ENCODE peak calls at places on chromosomes 2 and 18, in five cellular contexts. J, Y, I, D and O are unnamed samples.

GRCh38 chr2:191631754-191632153 is 46.2 kb upstream of the NABP1 start:
- DNase-seq in I (no peak), J (no peak), D (no peak), Y (peak), O (no peak)

GRCh38 chr2:226478121-226478809 is 321.4 kb downstream of the IRS1 start:
- DNase-seq in J (no peak), D (peak), I (peak), Y (peak), O (peak)

GRCh38 chr2:71551631-71551915 is 98.2 kb downstream of the DYSF start:
- DNase-seq in I (no peak), D (no peak), Y (no peak), J (no peak), O (no peak)

GRCh38 chr2:224584111-224584764 is 925 bp downstream of the CUL3 start:
- DNase-seq in D (peak), J (no peak), I (no peak), Y (peak), O (peak)

GRCh38 chr18:29191263-29191662 is 1014.3 kb upstream of the CDH2 start:
- DNase-seq in I (peak), J (no peak), D (no peak), Y (peak), O (no peak)

GRCh38 chr18:11104307-11104706 is 45.1 kb downstream of the PIEZO2 start:
- DNase-seq in I (no peak), J (no peak), D (no peak), Y (no peak), O (no peak)

GRCh38 chr18:31619291-31619690 is 27.6 kb downstream of the TTR start:
- DNase-seq in I (no peak), J (no peak), D (no peak), Y (no peak), O (no peak)

GRCh38 chr18:51151568-51152511 is 45.6 kb downstream of the MEX3C start:
- DNase-seq in J (no peak), I (peak), Y (no peak), D (peak), O (no peak)

GRCh38 chr18:11070593-11070992 is 78.8 kb downstream of the PIEZO2 start:
- DNase-seq in D (no peak), J (no peak), I (no peak), Y (no peak), O (no peak)

GRCh38 chr2:26491563-26492167 is 13.7 kb upstream of the OTOF start:
- DNase-seq in Y (no peak), I (no peak), D (no peak), J (no peak), O (no peak)

GRCh38 chr18:35581555-35582309 is at the start of gene GALNT1:
- DNase-seq in I (no peak), J (no peak), D (no peak), Y (peak), O (peak)

GRCh38 chr18:3213231-3214059 is 6.3 kb downstream of the MYOM1 start:
- DNase-seq in I (no peak), J (no peak), Y (no peak), D (no peak), O (no peak)

GRCh38 chr2:9179572-9180201 is 26.9 kb upstream of the ASAP2 start:
- DNase-seq in J (no peak), Y (peak), D (no peak), I (no peak), O (no peak)

GRCh38 chr2:4882421-4882820 is 809.8 kb upstream of the SOX11 start:
- DNase-seq in I (no peak), D (no peak), J (no peak), Y (no peak), O (no peak)

GRCh38 chr2:33304032-33304864 is 172.2 kb upstream of the RASGRP3 start:
- DNase-seq in Y (no peak), D (no peak), I (no peak), J (no peak), O (no peak)

GRCh38 chr2:111715987-111716900 is 167.7 kb downstream of the ANAPC1 start:
- DNase-seq in J (no peak), Y (no peak), I (no peak), D (no peak), O (no peak)

GRCh38 chr2:230879271-230879882 is 14.6 kb downstream of the ITM2C start:
- DNase-seq in I (peak), Y (no peak), J (no peak), D (no peak), O (no peak)

GRCh38 chr2:70472256-70472905 is 81.2 kb downstream of the TGFA start:
- DNase-seq in I (no peak), Y (no peak), J (no peak), D (no peak), O (no peak)

GRCh38 chr18:10266236-10266585 is 188.2 kb upstream of the APCDD1 start:
- DNase-seq in D (no peak), I (no peak), Y (no peak), J (no peak), O (no peak)

GRCh38 chr2:106269591-106270291 is 75.6 kb upstream of the UXS1 start:
- DNase-seq in J (no peak), D (peak), Y (no peak), I (no peak), O (no peak)

GRCh38 chr2:39625193-39625926 is 40.4 kb upstream of the TMEM178A start:
- DNase-seq in I (no peak), Y (peak), J (no peak), D (no peak), O (no peak)

GRCh38 chr18:25230658-25231326 is 121.2 kb downstream of the ZNF521 start:
- DNase-seq in J (no peak), D (no peak), I (no peak), Y (peak), O (no peak)

GRCh38 chr2:129605654-129606053 is 373.8 kb upstream of the RAB6C start:
- DNase-seq in D (no peak), I (no peak), Y (no peak), J (no peak), O (no peak)

GRCh38 chr2:168809537-168809936 is 7.1 kb downstream of the NOSTRIN start:
- DNase-seq in Y (no peak), D (no peak), I (no peak), J (no peak), O (no peak)

GRCh38 chr18:61742555-61743429 is 150.0 kb downstream of the RNF152 start:
- DNase-seq in D (no peak), Y (no peak), I (no peak), J (no peak), O (no peak)

GRCh38 chr2:225889452-225889851 is 489.9 kb downstream of the NYAP2 start:
- DNase-seq in D (peak), I (no peak), Y (peak), J (no peak), O (no peak)

GRCh38 chr18:70464343-70465114 is 175.7 kb downstream of the SOCS6 start:
- DNase-seq in I (peak), J (peak), D (peak), Y (peak), O (peak)

GRCh38 chr2:68318686-68319396 is 908 bp downstream of the CNRIP1 start:
- DNase-seq in J (no peak), I (peak), D (no peak), Y (no peak), O (peak)

GRCh38 chr2:172234716-172235661 is 132.3 kb upstream of the DLX2 start:
- DNase-seq in I (peak), D (no peak), Y (no peak), J (no peak), O (peak)

GRCh38 chr18:9808530-9809241 is 77.1 kb upstream of the TXNDC2 start:
- DNase-seq in J (no peak), I (peak), Y (no peak), D (no peak), O (peak)

GRCh38 chr18:73715228-73715670 is 432.4 kb downstream of the FBXO15 start:
- DNase-seq in I (no peak), J (no peak), D (peak), Y (peak), O (no peak)

GRCh38 chr2:49296107-49296506 is 141.8 kb upstream of the FSHR start:
- DNase-seq in D (no peak), Y (no peak), I (no peak), J (no peak), O (no peak)

GRCh38 chr2:129748653-129749052 is 230.8 kb upstream of the RAB6C start:
- DNase-seq in J (peak), D (peak), I (peak), Y (no peak), O (no peak)

GRCh38 chr2:189222440-189222839 is 42.9 kb upstream of the COL5A2 start:
- DNase-seq in D (no peak), Y (no peak), I (no peak), J (no peak), O (no peak)

GRCh38 chr2:215439404-215439803 is 3.5 kb upstream of the FN1 start:
- DNase-seq in D (no peak), Y (no peak), J (no peak), I (no peak), O (no peak)
- H4K91ac ChIP-seq in D (peak), Y (peak), J (no peak), I (no peak), O (no peak)

DNA sequence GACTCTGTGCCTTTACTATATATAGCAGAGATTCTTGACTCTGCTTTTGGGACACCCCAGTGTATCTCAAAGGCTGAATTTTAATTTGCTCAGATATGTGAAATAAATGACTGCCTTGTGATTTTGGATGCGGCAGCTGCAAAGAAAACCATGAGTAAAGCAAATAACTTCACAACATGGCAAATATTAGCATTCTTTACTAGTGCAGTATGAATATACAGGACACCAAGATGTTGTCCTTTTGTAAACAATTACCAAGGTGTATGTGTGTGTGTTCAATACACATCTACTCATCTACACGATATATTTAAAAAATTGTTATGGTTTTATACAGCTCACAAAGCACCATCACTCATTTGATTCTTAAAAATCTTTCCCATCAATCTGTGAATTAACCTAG is 70.6 kb upstream of the TCF4 start:
- DNase-seq in I (no peak), J (no peak), D (no peak), Y (no peak), O (no peak)
- H4K91ac ChIP-seq in I (no peak), J (no peak), D (no peak), Y (no peak), O (no peak)

DNA sequence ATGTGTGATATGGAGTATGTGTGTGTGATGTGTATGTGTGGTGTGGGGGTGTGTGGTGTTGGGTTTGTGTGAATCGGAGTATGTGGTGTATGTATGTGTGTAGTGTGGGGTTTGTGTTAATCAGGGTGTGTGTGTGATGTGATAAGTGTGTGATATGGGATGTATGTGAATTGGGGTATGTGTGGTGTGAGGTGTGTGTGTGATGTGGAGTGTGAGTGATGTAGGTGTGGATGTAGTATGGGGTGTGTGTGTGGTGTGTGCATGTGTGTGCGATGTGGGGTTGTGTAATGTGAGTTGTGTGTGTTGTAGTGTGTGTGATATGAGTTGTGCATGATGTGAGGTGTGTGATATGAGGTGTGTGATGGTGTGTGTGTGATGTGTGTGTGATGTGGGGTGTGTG is 54.4 kb downstream of the TWIST2 start:
- DNase-seq in Y (no peak), J (no peak), D (no peak), I (no peak), O (no peak)
- H4K91ac ChIP-seq in Y (no peak), J (no peak), D (no peak), I (no peak), O (no peak)

GRCh38 chr2:120471166-120471565 is 125.2 kb downstream of the INHBB start:
- DNase-seq in D (no peak), I (no peak), Y (no peak), J (no peak), O (no peak)
- H4K91ac ChIP-seq in D (no peak), I (no peak), Y (peak), J (no peak), O (no peak)

GRCh38 chr2:58109481-58109880 is 62.9 kb downstream of the VRK2 start:
- DNase-seq in Y (no peak), I (no peak), D (no peak), J (no peak), O (no peak)
- H4K91ac ChIP-seq in Y (peak), I (no peak), D (no peak), J (no peak), O (no peak)

GRCh38 chr2:218263817-218264611 is 3.2 kb downstream of the GPBAR1 start:
- DNase-seq in J (no peak), D (no peak), I (no peak), Y (no peak), O (no peak)
- H4K91ac ChIP-seq in J (no peak), D (no peak), I (no peak), Y (no peak), O (no peak)

GRCh38 chr2:120748310-120748709 is 12.6 kb downstream of the GLI2 start:
- DNase-seq in J (no peak), Y (no peak), D (no peak), I (no peak), O (no peak)

GRCh38 chr2:120748741-120749140 is 13.1 kb downstream of the GLI2 start:
- DNase-seq in J (no peak), Y (no peak), D (no peak), I (no peak), O (no peak)

GRCh38 chr2:120750488-120751210 is 15.0 kb downstream of the GLI2 start:
- DNase-seq in Y (peak), I (peak), J (no peak), D (no peak), O (no peak)

GRCh38 chr2:120751553-120751952 is 15.9 kb downstream of the GLI2 start:
- DNase-seq in D (no peak), I (no peak), Y (peak), J (no peak), O (no peak)

DNA sequence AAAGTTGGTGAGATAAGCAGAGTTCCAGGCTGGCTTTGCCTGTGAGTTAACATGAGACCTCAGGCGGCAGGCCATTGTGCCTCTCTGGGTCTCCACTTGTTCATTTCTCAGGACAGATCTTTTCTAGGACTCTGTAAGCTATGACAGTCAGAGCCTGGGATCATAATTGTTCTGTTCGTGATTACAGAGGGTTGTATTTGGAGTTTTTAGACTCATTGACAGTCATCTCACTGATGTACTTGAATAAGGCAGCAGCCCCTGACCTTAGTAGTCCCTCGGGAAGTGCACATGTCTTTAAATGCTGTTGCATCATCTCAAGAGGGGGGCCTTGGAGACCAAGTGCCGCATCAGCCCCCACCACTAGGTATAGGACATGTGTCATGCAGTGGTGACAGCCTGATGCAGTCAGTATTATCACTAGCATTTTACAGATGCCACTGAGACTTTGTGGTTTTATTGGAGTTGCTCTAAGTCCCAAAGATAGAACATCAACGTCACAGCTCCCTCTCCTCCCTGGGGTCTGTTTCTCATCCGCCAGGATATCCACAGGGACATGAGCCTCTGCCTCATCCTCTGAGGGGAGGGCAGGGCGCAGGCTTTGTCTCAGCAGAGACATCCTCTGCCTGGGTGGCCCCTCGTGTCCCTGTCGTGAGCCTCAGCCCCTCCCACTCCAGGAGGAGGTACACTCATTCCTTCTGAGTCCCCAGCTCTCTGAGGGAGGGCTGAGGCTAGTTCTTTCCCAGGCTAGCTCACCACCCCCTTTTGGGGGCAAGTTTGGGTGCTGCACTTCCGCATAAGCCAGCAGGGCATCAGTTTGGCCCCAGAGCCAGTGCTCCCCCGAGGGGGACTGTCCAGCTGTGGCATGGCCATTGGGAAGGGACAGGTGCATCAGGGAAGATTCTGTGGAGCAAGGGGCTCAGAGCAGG is 14.1 kb downstream of the GLI2 start:
- DNase-seq in Y (peak), D (no peak), I (peak), J (no peak), O (no peak)
- H4K91ac ChIP-seq in Y (peak), D (no peak), I (no peak), J (peak), O (no peak)

GRCh38 chr2:170218931-170219330 is 41.0 kb downstream of the MYO3B start:
- DNase-seq in D (peak), I (no peak), J (no peak), Y (no peak), O (no peak)

GRCh38 chr2:170224692-170225091 is 46.7 kb downstream of the MYO3B start:
- DNase-seq in D (no peak), Y (no peak), I (no peak), J (no peak), O (no peak)

GRCh38 chr2:170222842-170223241 is 44.9 kb downstream of the MYO3B start:
- DNase-seq in D (no peak), Y (no peak), J (no peak), I (no peak), O (no peak)

GRCh38 chr2:170222298-170222697 is 44.4 kb downstream of the MYO3B start:
- DNase-seq in D (no peak), J (no peak), I (peak), Y (peak), O (no peak)

GRCh38 chr2:170221317-170222288 is 43.7 kb downstream of the MYO3B start:
- DNase-seq in D (no peak), Y (peak), J (no peak), I (no peak), O (no peak)
- H4K91ac ChIP-seq in D (peak), Y (peak), J (peak), I (no peak), O (no peak)

DNA sequence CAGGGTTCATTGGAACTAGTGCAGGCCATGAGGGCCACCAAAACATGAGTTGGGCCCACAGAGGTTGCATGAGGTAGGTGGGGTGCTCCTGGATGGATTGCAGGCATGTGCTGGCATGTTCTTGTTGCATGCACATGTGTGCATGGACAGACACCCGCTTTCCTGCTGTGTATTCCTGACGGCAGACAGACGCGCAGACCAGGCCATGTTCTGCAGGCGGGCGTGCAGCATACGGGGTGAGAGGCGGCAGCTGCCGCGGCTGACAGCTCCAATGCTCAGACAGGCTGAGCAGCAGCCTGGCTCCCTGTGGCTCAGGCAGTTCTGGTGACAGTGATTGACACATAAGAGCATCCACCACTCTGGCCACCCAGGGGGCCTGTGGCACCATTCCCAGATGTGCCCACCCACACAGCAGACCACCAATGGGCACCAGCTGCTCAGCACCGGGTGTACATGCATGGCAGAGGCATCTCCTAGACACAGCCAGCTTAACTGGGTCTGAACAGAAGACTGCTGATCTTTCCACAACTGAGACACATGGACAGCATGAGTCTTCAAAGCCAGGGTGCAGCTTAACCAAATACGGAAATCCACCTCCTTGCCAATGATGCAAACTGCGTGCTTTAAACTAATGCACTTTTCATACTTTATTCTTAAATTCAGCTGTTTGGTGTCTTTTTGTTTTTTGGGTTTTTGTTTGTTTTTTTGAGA is 21.2 kb downstream of the HS1BP3 start:
- DNase-seq in I (no peak), J (no peak), D (no peak), Y (no peak), O (no peak)
- H4K91ac ChIP-seq in I (no peak), J (no peak), D (no peak), Y (no peak), O (no peak)